ENCODE peak calls at places on chromosomes 1 and 21, in ten cellular contexts. One of them, this sample, is unnamed.

GRCh38 chr1:185342017-185342416 is 25.0 kb upstream of the IVNS1ABP start:
- DNase-seq in DND-41: no peak
- DNase-seq in body of pancreas: no peak
- DNase-seq in CD4-positive, CD25-positive, alpha-beta regulatory T cell: no peak
- DNase-seq in K562: no peak
- DNase-seq in heart left ventricle: no peak
- DNase-seq in cardiac muscle cell: no peak
- DNase-seq in uterus: no peak
- DNase-seq in left lung: no peak
- DNase-seq in CD8-positive, alpha-beta memory T cell: no peak
- DNase-seq in this sample: no peak

GRCh38 chr1:209860293-209860881 is 32.6 kb downstream of the UTP25 start:
- DNase-seq in DND-41: peak; percentile 76
- DNase-seq in body of pancreas: peak; percentile 82
- DNase-seq in CD4-positive, CD25-positive, alpha-beta regulatory T cell: peak; percentile 59
- DNase-seq in K562: peak; percentile 84
- DNase-seq in heart left ventricle: peak; percentile 73
- DNase-seq in cardiac muscle cell: peak; percentile 91
- DNase-seq in uterus: peak; percentile 45
- DNase-seq in left lung: peak; percentile 73
- DNase-seq in CD8-positive, alpha-beta memory T cell: peak; percentile 47
- DNase-seq in this sample: peak; percentile 73

GRCh38 chr1:172670791-172671190 is 11.9 kb downstream of the FASLG start:
- DNase-seq in DND-41: peak; percentile 59
- DNase-seq in body of pancreas: no peak
- DNase-seq in CD4-positive, CD25-positive, alpha-beta regulatory T cell: peak; percentile 53
- DNase-seq in K562: no peak
- DNase-seq in heart left ventricle: no peak
- DNase-seq in cardiac muscle cell: no peak
- DNase-seq in uterus: no peak
- DNase-seq in left lung: no peak
- DNase-seq in CD8-positive, alpha-beta memory T cell: no peak
- DNase-seq in this sample: no peak

GRCh38 chr1:208445710-208446702 is 201.8 kb upstream of the PLXNA2 start:
- DNase-seq in DND-41: no peak
- DNase-seq in body of pancreas: no peak
- DNase-seq in CD4-positive, CD25-positive, alpha-beta regulatory T cell: no peak
- DNase-seq in K562: peak; percentile 9
- DNase-seq in heart left ventricle: no peak
- DNase-seq in cardiac muscle cell: no peak
- DNase-seq in uterus: no peak
- DNase-seq in left lung: no peak
- DNase-seq in CD8-positive, alpha-beta memory T cell: no peak
- DNase-seq in this sample: no peak

GRCh38 chr1:27007909-27008582 is 4.6 kb downstream of the TENT5B start:
- DNase-seq in DND-41: no peak
- DNase-seq in body of pancreas: peak; percentile 45
- DNase-seq in CD4-positive, CD25-positive, alpha-beta regulatory T cell: no peak
- DNase-seq in K562: no peak
- DNase-seq in heart left ventricle: no peak
- DNase-seq in cardiac muscle cell: no peak
- DNase-seq in uterus: no peak
- DNase-seq in left lung: peak; percentile 79
- DNase-seq in CD8-positive, alpha-beta memory T cell: no peak
- DNase-seq in this sample: no peak

GRCh38 chr1:158040323-158040722 is 46.9 kb downstream of the KIRREL1 start:
- DNase-seq in DND-41: no peak
- DNase-seq in body of pancreas: no peak
- DNase-seq in CD4-positive, CD25-positive, alpha-beta regulatory T cell: no peak
- DNase-seq in K562: no peak
- DNase-seq in heart left ventricle: no peak
- DNase-seq in cardiac muscle cell: no peak
- DNase-seq in uterus: no peak
- DNase-seq in left lung: no peak
- DNase-seq in CD8-positive, alpha-beta memory T cell: no peak
- DNase-seq in this sample: no peak

GRCh38 chr1:154697710-154698109 is 89.7 kb upstream of the ADAR start:
- DNase-seq in DND-41: no peak
- DNase-seq in body of pancreas: no peak
- DNase-seq in CD4-positive, CD25-positive, alpha-beta regulatory T cell: no peak
- DNase-seq in K562: no peak
- DNase-seq in heart left ventricle: no peak
- DNase-seq in cardiac muscle cell: no peak
- DNase-seq in uterus: no peak
- DNase-seq in left lung: no peak
- DNase-seq in CD8-positive, alpha-beta memory T cell: no peak
- DNase-seq in this sample: no peak

GRCh38 chr21:43352568-43353281 is 74.2 kb downstream of the SIK1 start:
- DNase-seq in DND-41: peak; percentile 15
- DNase-seq in body of pancreas: no peak
- DNase-seq in CD4-positive, CD25-positive, alpha-beta regulatory T cell: peak; percentile 34
- DNase-seq in K562: peak; percentile 91
- DNase-seq in heart left ventricle: no peak
- DNase-seq in cardiac muscle cell: no peak
- DNase-seq in uterus: no peak
- DNase-seq in left lung: no peak
- DNase-seq in CD8-positive, alpha-beta memory T cell: no peak
- DNase-seq in this sample: peak; percentile 34

GRCh38 chr1:157114183-157115121 is 14.8 kb upstream of the ETV3L start:
- DNase-seq in DND-41: no peak
- DNase-seq in body of pancreas: no peak
- DNase-seq in CD4-positive, CD25-positive, alpha-beta regulatory T cell: no peak
- DNase-seq in K562: no peak
- DNase-seq in heart left ventricle: no peak
- DNase-seq in cardiac muscle cell: no peak
- DNase-seq in uterus: no peak
- DNase-seq in left lung: no peak
- DNase-seq in CD8-positive, alpha-beta memory T cell: no peak
- DNase-seq in this sample: no peak

GRCh38 chr1:64514197-64514765 is 44.4 kb downstream of the CACHD1 start:
- DNase-seq in DND-41: no peak
- DNase-seq in body of pancreas: no peak
- DNase-seq in CD4-positive, CD25-positive, alpha-beta regulatory T cell: no peak
- DNase-seq in K562: no peak
- DNase-seq in heart left ventricle: no peak
- DNase-seq in cardiac muscle cell: peak; percentile 31
- DNase-seq in uterus: no peak
- DNase-seq in left lung: no peak
- DNase-seq in CD8-positive, alpha-beta memory T cell: no peak
- DNase-seq in this sample: peak; percentile 54
- H3K4me3 ChIP-seq in DND-41: no peak overlapping the region
- H3K4me3 ChIP-seq in body of pancreas: no peak overlapping the region
- H3K4me3 ChIP-seq in CD4-positive, CD25-positive, alpha-beta regulatory T cell: no peak overlapping the region
- H3K4me3 ChIP-seq in K562: no peak overlapping the region
- H3K4me3 ChIP-seq in heart left ventricle: peak overlapping the region; percentile 20
- H3K4me3 ChIP-seq in cardiac muscle cell: no peak overlapping the region
- H3K4me3 ChIP-seq in uterus: no peak overlapping the region
- H3K4me3 ChIP-seq in left lung: no peak overlapping the region
- H3K4me3 ChIP-seq in CD8-positive, alpha-beta memory T cell: no peak overlapping the region
- H3K4me3 ChIP-seq in this sample: no peak overlapping the region

GRCh38 chr1:197905699-197906351 is 3.4 kb downstream of the C1orf53 start:
- DNase-seq in DND-41: no peak
- DNase-seq in body of pancreas: no peak
- DNase-seq in CD4-positive, CD25-positive, alpha-beta regulatory T cell: no peak
- DNase-seq in K562: no peak
- DNase-seq in heart left ventricle: no peak
- DNase-seq in cardiac muscle cell: no peak
- DNase-seq in uterus: no peak
- DNase-seq in left lung: no peak
- DNase-seq in CD8-positive, alpha-beta memory T cell: no peak
- DNase-seq in this sample: no peak

GRCh38 chr1:197903196-197903514 is 725 bp downstream of the C1orf53 start:
- DNase-seq in DND-41: no peak
- DNase-seq in body of pancreas: no peak
- DNase-seq in CD4-positive, CD25-positive, alpha-beta regulatory T cell: no peak
- DNase-seq in K562: no peak
- DNase-seq in heart left ventricle: no peak
- DNase-seq in cardiac muscle cell: no peak
- DNase-seq in uterus: no peak
- DNase-seq in left lung: no peak
- DNase-seq in CD8-positive, alpha-beta memory T cell: no peak
- DNase-seq in this sample: no peak

GRCh38 chr1:197902131-197902453 is 338 bp upstream of the C1orf53 start:
- DNase-seq in DND-41: no peak
- DNase-seq in body of pancreas: no peak
- DNase-seq in CD4-positive, CD25-positive, alpha-beta regulatory T cell: no peak
- DNase-seq in K562: no peak
- DNase-seq in heart left ventricle: no peak
- DNase-seq in cardiac muscle cell: no peak
- DNase-seq in uterus: no peak
- DNase-seq in left lung: no peak
- DNase-seq in CD8-positive, alpha-beta memory T cell: no peak
- DNase-seq in this sample: no peak

GRCh38 chr1:197902454-197903195 is at the start of gene C1orf53:
- DNase-seq in DND-41: peak; percentile 88
- DNase-seq in body of pancreas: peak; percentile 88
- DNase-seq in CD4-positive, CD25-positive, alpha-beta regulatory T cell: peak; percentile 77
- DNase-seq in K562: peak; percentile 98
- DNase-seq in heart left ventricle: peak; percentile 88
- DNase-seq in cardiac muscle cell: peak; percentile 95
- DNase-seq in uterus: peak; percentile 86
- DNase-seq in left lung: peak; percentile 87
- DNase-seq in CD8-positive, alpha-beta memory T cell: peak; percentile 71
- DNase-seq in this sample: peak; percentile 94

DNA sequence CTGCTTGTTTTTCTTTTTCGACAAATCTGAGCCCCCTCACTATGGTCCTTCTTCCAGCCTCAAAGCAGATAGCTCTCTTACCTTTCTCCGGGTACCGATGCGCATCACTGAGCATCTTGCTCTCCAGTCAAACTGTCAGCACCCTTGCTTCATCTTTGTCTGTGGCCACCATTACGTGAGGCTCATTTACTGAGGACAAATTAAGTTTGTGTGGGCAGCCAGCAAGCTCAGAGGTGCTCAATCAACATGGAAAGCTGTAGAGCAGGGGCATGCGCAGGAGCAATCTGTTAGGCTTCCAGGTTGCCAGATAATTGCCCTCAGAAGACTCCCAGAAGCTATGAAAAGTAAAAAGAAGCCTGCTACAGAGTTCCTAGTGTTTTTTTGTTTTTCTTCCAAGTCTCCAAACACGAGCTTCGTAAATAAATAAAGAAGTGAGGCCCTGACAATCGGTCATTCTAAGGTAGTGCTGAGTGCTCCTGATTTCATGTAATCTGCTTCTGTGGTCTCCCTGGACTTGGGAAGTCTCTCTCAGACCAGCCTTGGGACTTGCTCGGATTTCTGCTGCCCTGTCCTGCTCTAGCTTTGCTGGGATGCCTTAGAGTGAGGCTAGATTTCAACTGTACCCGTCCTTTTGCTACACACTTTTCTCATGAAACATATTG is 1.8 kb downstream of the C1orf53 start:
- DNase-seq in DND-41: no peak
- DNase-seq in body of pancreas: no peak
- DNase-seq in CD4-positive, CD25-positive, alpha-beta regulatory T cell: no peak
- DNase-seq in K562: no peak
- DNase-seq in heart left ventricle: no peak
- DNase-seq in cardiac muscle cell: no peak
- DNase-seq in uterus: no peak
- DNase-seq in left lung: no peak
- DNase-seq in CD8-positive, alpha-beta memory T cell: no peak
- DNase-seq in this sample: no peak
- H3K27me3 ChIP-seq in DND-41: no peaks in the 10 kb centered on the region
- H3K27me3 ChIP-seq in body of pancreas: no peaks in the 10 kb centered on the region
- H3K27me3 ChIP-seq in CD4-positive, CD25-positive, alpha-beta regulatory T cell: peaks cover 63% of the 10 kb centered on the region
- H3K27me3 ChIP-seq in K562: peaks cover 16% of the 10 kb centered on the region
- H3K27me3 ChIP-seq in heart left ventricle: peaks cover 61% of the 10 kb centered on the region
- H3K27me3 ChIP-seq in cardiac muscle cell: peaks cover 63% of the 10 kb centered on the region
- H3K27me3 ChIP-seq in uterus: peaks cover 13% of the 10 kb centered on the region
- H3K27me3 ChIP-seq in left lung: peaks cover 76% of the 10 kb centered on the region
- H3K27me3 ChIP-seq in CD8-positive, alpha-beta memory T cell: peaks cover 42% of the 10 kb centered on the region
- H3K27me3 ChIP-seq in this sample: no peaks in the 10 kb centered on the region

DNA sequence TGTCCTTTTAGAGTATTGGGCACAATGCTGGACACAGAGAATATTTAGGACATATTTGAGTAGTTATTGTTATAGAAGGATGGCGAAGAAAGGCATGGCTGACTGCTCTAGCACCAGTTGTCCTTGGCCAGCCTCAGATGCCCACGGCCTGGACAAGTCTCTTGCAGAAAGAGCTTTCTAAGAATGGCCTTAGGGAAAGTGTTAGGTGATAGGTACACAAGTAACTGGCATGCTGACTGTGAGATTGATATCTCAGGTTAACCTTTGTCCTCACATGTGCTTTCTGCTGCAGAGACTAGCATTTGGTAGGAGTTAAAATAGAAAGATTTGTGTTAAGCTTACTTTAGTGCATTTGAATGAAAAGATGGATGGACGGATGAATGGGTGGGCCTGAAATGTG is 10.1 kb downstream of the SFT2D2 start:
- DNase-seq in DND-41: no peak
- DNase-seq in body of pancreas: no peak
- DNase-seq in CD4-positive, CD25-positive, alpha-beta regulatory T cell: no peak
- DNase-seq in K562: no peak
- DNase-seq in heart left ventricle: no peak
- DNase-seq in cardiac muscle cell: no peak
- DNase-seq in uterus: no peak
- DNase-seq in left lung: no peak
- DNase-seq in CD8-positive, alpha-beta memory T cell: no peak
- DNase-seq in this sample: no peak
- H3K36me3 ChIP-seq in DND-41: peaks cover 97% of the 10 kb centered on the region
- H3K36me3 ChIP-seq in body of pancreas: no peaks in the 10 kb centered on the region
- H3K36me3 ChIP-seq in CD4-positive, CD25-positive, alpha-beta regulatory T cell: peaks cover 83% of the 10 kb centered on the region
- H3K36me3 ChIP-seq in K562: peaks cover 94% of the 10 kb centered on the region
- H3K36me3 ChIP-seq in heart left ventricle: peaks cover 96% of the 10 kb centered on the region
- H3K36me3 ChIP-seq in cardiac muscle cell: peaks cover 17% of the 10 kb centered on the region
- H3K36me3 ChIP-seq in uterus: no peaks in the 10 kb centered on the region
- H3K36me3 ChIP-seq in left lung: peaks cover 4% of the 10 kb centered on the region
- H3K36me3 ChIP-seq in CD8-positive, alpha-beta memory T cell: peaks cover 47% of the 10 kb centered on the region
- H3K36me3 ChIP-seq in this sample: peaks cover 63% of the 10 kb centered on the region

GRCh38 chr21:44423312-44423821 is 31.9 kb upstream of the LRRC3 start:
- DNase-seq in DND-41: no peak
- DNase-seq in body of pancreas: no peak
- DNase-seq in CD4-positive, CD25-positive, alpha-beta regulatory T cell: no peak
- DNase-seq in K562: no peak
- DNase-seq in heart left ventricle: no peak
- DNase-seq in cardiac muscle cell: no peak
- DNase-seq in uterus: no peak
- DNase-seq in left lung: peak; percentile 19
- DNase-seq in CD8-positive, alpha-beta memory T cell: no peak
- DNase-seq in this sample: no peak

GRCh38 chr21:44420416-44421205 is 34.7 kb upstream of the LRRC3 start:
- DNase-seq in DND-41: no peak
- DNase-seq in body of pancreas: no peak
- DNase-seq in CD4-positive, CD25-positive, alpha-beta regulatory T cell: no peak
- DNase-seq in K562: no peak
- DNase-seq in heart left ventricle: no peak
- DNase-seq in cardiac muscle cell: no peak
- DNase-seq in uterus: no peak
- DNase-seq in left lung: peak; percentile 9
- DNase-seq in CD8-positive, alpha-beta memory T cell: no peak
- DNase-seq in this sample: no peak

GRCh38 chr21:44419679-44420078 is 35.6 kb upstream of the LRRC3 start:
- DNase-seq in DND-41: no peak
- DNase-seq in body of pancreas: no peak
- DNase-seq in CD4-positive, CD25-positive, alpha-beta regulatory T cell: no peak
- DNase-seq in K562: no peak
- DNase-seq in heart left ventricle: no peak
- DNase-seq in cardiac muscle cell: no peak
- DNase-seq in uterus: no peak
- DNase-seq in left lung: no peak
- DNase-seq in CD8-positive, alpha-beta memory T cell: no peak
- DNase-seq in this sample: no peak

GRCh38 chr21:44423941-44424607 is 31.2 kb upstream of the LRRC3 start:
- DNase-seq in DND-41: no peak
- DNase-seq in body of pancreas: no peak
- DNase-seq in CD4-positive, CD25-positive, alpha-beta regulatory T cell: no peak
- DNase-seq in K562: no peak
- DNase-seq in heart left ventricle: no peak
- DNase-seq in cardiac muscle cell: no peak
- DNase-seq in uterus: no peak
- DNase-seq in left lung: peak; percentile 23
- DNase-seq in CD8-positive, alpha-beta memory T cell: no peak
- DNase-seq in this sample: no peak

GRCh38 chr21:44421901-44422840 is 33.1 kb upstream of the LRRC3 start:
- DNase-seq in DND-41: no peak
- DNase-seq in body of pancreas: no peak
- DNase-seq in CD4-positive, CD25-positive, alpha-beta regulatory T cell: no peak
- DNase-seq in K562: no peak
- DNase-seq in heart left ventricle: no peak
- DNase-seq in cardiac muscle cell: no peak
- DNase-seq in uterus: no peak
- DNase-seq in left lung: peak; percentile 21
- DNase-seq in CD8-positive, alpha-beta memory T cell: no peak
- DNase-seq in this sample: no peak
- H3K4me3 ChIP-seq in DND-41: no peak overlapping the region
- H3K4me3 ChIP-seq in body of pancreas: no peak overlapping the region
- H3K4me3 ChIP-seq in CD4-positive, CD25-positive, alpha-beta regulatory T cell: no peak overlapping the region
- H3K4me3 ChIP-seq in K562: no peak overlapping the region
- H3K4me3 ChIP-seq in heart left ventricle: no peak overlapping the region
- H3K4me3 ChIP-seq in cardiac muscle cell: no peak overlapping the region
- H3K4me3 ChIP-seq in uterus: no peak overlapping the region
- H3K4me3 ChIP-seq in left lung: no peak overlapping the region
- H3K4me3 ChIP-seq in CD8-positive, alpha-beta memory T cell: no peak overlapping the region
- H3K4me3 ChIP-seq in this sample: no peak overlapping the region

This sample was measured in MG63.